ENCODE peak calls at places on chromosomes 1 and 21, in four cellular contexts. A is HCT116, D is adrenal gland, W is psoas muscle. C is an unnamed sample.
A peak's percentile ranks its signal among the peaks of the same experiment; 100 is the strongest.

GRCh38 chr1:192126030-192126619 is 32.1 kb upstream of the RGS18 start:
- DNase-seq in A (no peak), D (no peak), W (no peak), C (no peak)

GRCh38 chr1:245240648-245241165 is 85.9 kb downstream of the KIF26B start:
- DNase-seq in A (no peak), D (no peak), W (no peak), C (no peak)

GRCh38 chr1:18635833-18636671 is 5.4 kb downstream of the PAX7 start:
- DNase-seq in A (no peak), D (no peak), W (no peak), C (no peak)

GRCh38 chr1:21451981-21452411 is 12.1 kb downstream of the NBPF3 start:
- DNase-seq in A (no peak), D (no peak), W (no peak), C (no peak)

GRCh38 chr1:203065191-203065590 is 20.6 kb downstream of the MYOG start:
- DNase-seq in A (no peak), D (no peak), W (peak; percentile 65), C (no peak)

GRCh38 chr1:25253911-25254310 is 6.7 kb upstream of the RSRP1 start:
- DNase-seq in A (no peak), D (no peak), W (no peak), C (no peak)

GRCh38 chr1:146012703-146013565 is 8.6 kb downstream of the HJV start:
- DNase-seq in A (peak; percentile 83), D (peak; percentile 59), W (no peak), C (no peak)

GRCh38 chr1:14897080-14897449 is 256.5 kb upstream of the TMEM51 start:
- DNase-seq in A (peak; percentile 28), D (no peak), W (no peak), C (no peak)

GRCh38 chr1:905811-906531 is 17.8 kb upstream of the SAMD11 start:
- DNase-seq in A (no peak), D (peak; percentile 50), W (peak; percentile 27), C (peak; percentile 68)

GRCh38 chr1:240242601-240243144 is 151.0 kb downstream of the FMN2 start:
- DNase-seq in A (no peak), D (no peak), W (no peak), C (no peak)

GRCh38 chr1:52426391-52426790 is 22.0 kb downstream of the PRPF38A start:
- DNase-seq in A (no peak), D (no peak), W (no peak), C (no peak)

GRCh38 chr1:78570539-78570938 is 49.7 kb upstream of the IFI44L start:
- DNase-seq in A (no peak), D (no peak), W (no peak), C (no peak)

GRCh38 chr1:236507022-236507700 is 16.6 kb upstream of the LGALS8 start:
- DNase-seq in A (no peak), D (no peak), W (no peak), C (no peak)

GRCh38 chr1:240111558-240111957 is 19.9 kb downstream of the FMN2 start:
- DNase-seq in A (no peak), D (peak; percentile 27), W (no peak), C (no peak)

GRCh38 chr21:14306143-14306907 is 76.6 kb downstream of the HSPA13 start:
- DNase-seq in A (no peak), D (no peak), W (no peak), C (no peak)

GRCh38 chr1:43367026-43367903 is 546 bp downstream of the ELOVL1 start:
- DNase-seq in A (peak; percentile 46), D (peak; percentile 31), W (peak; percentile 41), C (no peak)

GRCh38 chr1:113303252-113303651 is 87.1 kb upstream of the MAGI3 start:
- DNase-seq in A (no peak), D (no peak), W (no peak), C (no peak)

GRCh38 chr1:243745361-243745760 is 104.7 kb downstream of the AKT3 start:
- DNase-seq in A (no peak), D (no peak), W (no peak), C (no peak)

GRCh38 chr1:34398916-34399275 is 222.2 kb downstream of the C1orf94 start:
- DNase-seq in A (no peak), D (no peak), W (no peak), C (no peak)

GRCh38 chr1:230368363-230368762 is 57.8 kb downstream of the PGBD5 start:
- DNase-seq in A (no peak), D (no peak), W (no peak), C (no peak)

GRCh38 chr1:226677121-226678020 is 61.7 kb downstream of the ITPKB start:
- DNase-seq in A (no peak), D (peak; percentile 97), W (peak; percentile 86), C (no peak)

GRCh38 chr1:243818978-243819377 is 31.1 kb downstream of the AKT3 start:
- DNase-seq in A (no peak), D (no peak), W (no peak), C (no peak)

GRCh38 chr1:198865288-198865687 is 226.4 kb downstream of the PTPRC start:
- DNase-seq in A (no peak), D (no peak), W (no peak), C (no peak)

GRCh38 chr1:203491664-203492485 is 2.1 kb upstream of the OPTC start:
- DNase-seq in A (no peak), D (no peak), W (no peak), C (no peak)

GRCh38 chr1:54583868-54584267 is 35.8 kb downstream of the ACOT11 start:
- DNase-seq in A (no peak), D (no peak), W (no peak), C (no peak)

GRCh38 chr1:54580856-54581550 is 33.0 kb downstream of the ACOT11 start:
- DNase-seq in A (no peak), D (no peak), W (no peak), C (no peak)

GRCh38 chr1:54583307-54583686 is 35.3 kb downstream of the ACOT11 start:
- DNase-seq in A (no peak), D (no peak), W (no peak), C (no peak)

GRCh38 chr1:54582566-54583306 is 34.7 kb downstream of the ACOT11 start:
- DNase-seq in A (no peak), D (no peak), W (no peak), C (peak; percentile 28)

DNA sequence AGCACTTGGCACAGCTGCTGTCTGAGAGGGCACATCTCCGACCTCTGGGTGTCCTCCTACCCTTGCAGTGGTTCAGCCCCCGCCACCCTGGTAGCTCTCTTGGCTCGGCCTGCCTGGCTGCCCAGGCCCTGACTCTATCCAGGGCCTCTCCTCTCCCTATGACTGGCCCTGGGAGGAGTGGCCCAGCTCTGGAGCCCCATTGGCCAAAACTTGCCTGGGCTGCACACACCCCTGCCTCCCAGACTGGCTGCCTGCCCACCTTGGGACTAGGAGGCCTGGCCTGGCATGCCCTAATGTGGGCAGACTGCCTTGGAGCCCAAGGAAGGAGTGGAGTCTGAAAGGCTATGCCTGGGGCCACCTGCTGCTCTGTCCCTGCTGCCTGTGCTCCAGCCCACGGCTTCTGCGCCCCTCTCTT is 33.6 kb downstream of the ACOT11 start:
- DNase-seq in A (peak; percentile 29), D (peak; percentile 99), W (peak; percentile 93), C (peak; percentile 98)
- TF ChIP-seq CTCF in A (no peak), D (no peak), W (no peak), C (no peak)

GRCh38 chr21:45130324-45130774 is 56.0 kb downstream of the ADARB1 start:
- DNase-seq in A (no peak), D (peak; percentile 72), W (no peak), C (no peak)
- H3K27ac ChIP-seq in A (no peak overlapping the region), D (peak overlapping the region; percentile 42), W (peak overlapping the region; percentile 69), C (no peak overlapping the region)

DNA sequence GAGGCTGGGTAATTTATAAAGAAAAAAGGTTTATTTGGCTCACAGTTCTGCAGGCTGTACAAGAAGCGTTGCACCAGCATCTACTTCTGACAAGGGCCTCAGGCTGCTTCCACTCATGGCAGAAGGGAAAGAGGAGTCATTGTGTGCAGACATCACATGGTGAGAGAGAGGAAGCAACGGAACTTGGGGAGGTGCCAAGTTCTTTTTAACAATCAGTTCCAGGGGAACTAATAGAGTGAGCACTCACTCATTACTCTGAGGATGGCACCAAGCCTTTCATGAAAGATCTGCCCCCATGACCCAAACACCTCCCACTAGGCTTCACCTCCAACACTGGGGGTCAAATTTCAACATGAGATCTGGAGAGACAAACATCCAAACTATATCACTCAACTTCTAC is 77.2 kb downstream of the DDAH1 start:
- DNase-seq in A (no peak), D (no peak), W (no peak), C (no peak)
- H3K9me3 ChIP-seq in A (no peaks in the 10 kb centered on the region), D (peaks cover under 1% of the 10 kb centered on the region), W (no peaks in the 10 kb centered on the region), C (no peaks in the 10 kb centered on the region)

GRCh38 chr21:31660134-31660565 is 657 bp downstream of the SOD1 start:
- DNase-seq in A (no peak), D (no peak), W (no peak), C (no peak)
- TF ChIP-seq CTCF in A (no peak), D (no peak), W (no peak), C (no peak)

GRCh38 chr1:38152351-38153082 is 105.9 kb upstream of the POU3F1 start:
- DNase-seq in A (no peak), D (no peak), W (no peak), C (no peak)

GRCh38 chr1:38153426-38154088 is 107.0 kb upstream of the POU3F1 start:
- DNase-seq in A (no peak), D (no peak), W (no peak), C (no peak)

GRCh38 chr1:38151399-38151798 is 104.8 kb upstream of the POU3F1 start:
- DNase-seq in A (no peak), D (no peak), W (no peak), C (no peak)

DNA sequence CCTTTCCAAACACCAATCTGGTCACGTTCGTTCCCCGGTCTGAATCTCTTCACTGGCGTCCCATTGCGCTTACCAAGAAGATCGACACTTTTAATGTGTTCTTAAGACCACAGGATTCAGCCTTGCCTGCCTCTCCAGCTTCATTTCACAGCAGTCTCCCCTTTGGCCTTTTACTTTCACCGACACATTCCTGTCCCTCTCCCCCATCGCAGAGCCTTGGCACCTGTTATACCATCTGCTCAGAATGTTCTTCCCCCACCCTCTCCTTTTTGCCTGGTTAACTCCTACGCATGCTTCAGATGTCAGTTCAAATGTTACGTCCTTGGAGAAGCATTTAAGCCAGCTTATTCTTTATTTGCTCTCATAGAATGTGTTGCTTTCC is 107.5 kb upstream of the POU3F1 start:
- DNase-seq in A (no peak), D (no peak), W (no peak), C (no peak)
- H3K27ac ChIP-seq in A (no peak overlapping the region), D (no peak overlapping the region), W (no peak overlapping the region), C (no peak overlapping the region)

GRCh38 chr1:228240411-228241240 is 32.8 kb downstream of the OBSCN start:
- DNase-seq in A (no peak), D (no peak), W (no peak), C (no peak)
- H3K9me3 ChIP-seq in A (peaks cover 44% of the 10 kb centered on the region), D (no peaks in the 10 kb centered on the region), W (no peaks in the 10 kb centered on the region), C (no peaks in the 10 kb centered on the region)

GRCh38 chr1:93734999-93735398 is 53.4 kb upstream of the BCAR3 start:
- DNase-seq in A (no peak), D (no peak), W (no peak), C (no peak)
- TF ChIP-seq CTCF in A (peak; percentile 54), D (no peak), W (no peak), C (no peak)

C was measured in pancreas.